ENCODE peak calls at places on chromosomes 2 and 18, in five cellular contexts. One of them, this sample, is unnamed.

GRCh38 chr2:125405816-125406215 is 1250.1 kb upstream of the GYPC start:
- DNase-seq in NCI-H1436: no peak
- DNase-seq in activated CD8-positive, alpha-beta T cell treated with anti-CD3 and anti-CD28 coated beads, Interleukin-2, amount 10 ng/mL, durations not matched to agents 7 days and 5 days: no peak
- DNase-seq in Calu3: no peak
- DNase-seq in T-helper 17 cell: no peak
- DNase-seq in this sample: peak; percentile 90

GRCh38 chr2:101253013-101253712 is 477 bp downstream of the CNOT11 start:
- DNase-seq in Calu3: peak; percentile 60
- DNase-seq in NCI-H1436: peak; percentile 23
- DNase-seq in activated CD8-positive, alpha-beta T cell treated with anti-CD3 and anti-CD28 coated beads, Interleukin-2, amount 10 ng/mL, durations not matched to agents 7 days and 5 days: peak; percentile 87
- DNase-seq in T-helper 17 cell: peak; percentile 70
- DNase-seq in this sample: peak; percentile 65

GRCh38 chr2:224836263-224836662 is 120.1 kb upstream of the CCDC195 start:
- DNase-seq in NCI-H1436: no peak
- DNase-seq in activated CD8-positive, alpha-beta T cell treated with anti-CD3 and anti-CD28 coated beads, Interleukin-2, amount 10 ng/mL, durations not matched to agents 7 days and 5 days: no peak
- DNase-seq in Calu3: no peak
- DNase-seq in T-helper 17 cell: no peak
- DNase-seq in this sample: no peak

GRCh38 chr18:13543144-13543543 is 183.2 kb downstream of the FAM210A start:
- DNase-seq in activated CD8-positive, alpha-beta T cell treated with anti-CD3 and anti-CD28 coated beads, Interleukin-2, amount 10 ng/mL, durations not matched to agents 7 days and 5 days: no peak
- DNase-seq in Calu3: no peak
- DNase-seq in T-helper 17 cell: no peak
- DNase-seq in NCI-H1436: no peak
- DNase-seq in this sample: no peak

GRCh38 chr2:84931384-84931821 is 25.9 kb downstream of the TMSB10 start:
- DNase-seq in T-helper 17 cell: no peak
- DNase-seq in Calu3: no peak
- DNase-seq in NCI-H1436: no peak
- DNase-seq in activated CD8-positive, alpha-beta T cell treated with anti-CD3 and anti-CD28 coated beads, Interleukin-2, amount 10 ng/mL, durations not matched to agents 7 days and 5 days: no peak
- DNase-seq in this sample: no peak

GRCh38 chr2:173050684-173051083 is 25.0 kb upstream of the MAP3K20 start:
- DNase-seq in activated CD8-positive, alpha-beta T cell treated with anti-CD3 and anti-CD28 coated beads, Interleukin-2, amount 10 ng/mL, durations not matched to agents 7 days and 5 days: no peak
- DNase-seq in Calu3: no peak
- DNase-seq in T-helper 17 cell: no peak
- DNase-seq in NCI-H1436: no peak
- DNase-seq in this sample: no peak

GRCh38 chr18:58097127-58097906 is 53.3 kb downstream of the NEDD4L start:
- DNase-seq in activated CD8-positive, alpha-beta T cell treated with anti-CD3 and anti-CD28 coated beads, Interleukin-2, amount 10 ng/mL, durations not matched to agents 7 days and 5 days: no peak
- DNase-seq in NCI-H1436: no peak
- DNase-seq in Calu3: no peak
- DNase-seq in T-helper 17 cell: no peak
- DNase-seq in this sample: no peak

GRCh38 chr2:54454922-54455583 is 1.1 kb upstream of the SPTBN1 start:
- DNase-seq in NCI-H1436: peak; percentile 27
- DNase-seq in T-helper 17 cell: no peak
- DNase-seq in activated CD8-positive, alpha-beta T cell treated with anti-CD3 and anti-CD28 coated beads, Interleukin-2, amount 10 ng/mL, durations not matched to agents 7 days and 5 days: no peak
- DNase-seq in Calu3: peak; percentile 23
- DNase-seq in this sample: no peak

GRCh38 chr18:55287146-55287806 is 300.7 kb downstream of the TCF4 start:
- DNase-seq in Calu3: no peak
- DNase-seq in T-helper 17 cell: no peak
- DNase-seq in activated CD8-positive, alpha-beta T cell treated with anti-CD3 and anti-CD28 coated beads, Interleukin-2, amount 10 ng/mL, durations not matched to agents 7 days and 5 days: no peak
- DNase-seq in NCI-H1436: no peak
- DNase-seq in this sample: no peak

GRCh38 chr18:47149457-47150028 is 757 bp downstream of the HDHD2 start:
- DNase-seq in NCI-H1436: no peak
- DNase-seq in T-helper 17 cell: no peak
- DNase-seq in activated CD8-positive, alpha-beta T cell treated with anti-CD3 and anti-CD28 coated beads, Interleukin-2, amount 10 ng/mL, durations not matched to agents 7 days and 5 days: no peak
- DNase-seq in Calu3: peak; percentile 19
- DNase-seq in this sample: no peak

GRCh38 chr2:174952607-174953006 is 52.6 kb downstream of the CHN1 start:
- DNase-seq in NCI-H1436: no peak
- DNase-seq in T-helper 17 cell: no peak
- DNase-seq in activated CD8-positive, alpha-beta T cell treated with anti-CD3 and anti-CD28 coated beads, Interleukin-2, amount 10 ng/mL, durations not matched to agents 7 days and 5 days: no peak
- DNase-seq in Calu3: no peak
- DNase-seq in this sample: no peak